ENCODE peak calls at places on chromosomes 6 and 20, in four cellular contexts. E is left ventricle myocardium inferior, N is left lung, Y is cardiac muscle cell. C is an unnamed sample.

GRCh38 chr6:163943647-163944395 is 529.3 kb downstream of the QKI start:
- DNase-seq in E (peak; percentile 42), N (no peak), Y (peak; percentile 47), C (no peak)

GRCh38 chr6:170124150-170124549 is 166.7 kb downstream of the DLL1 start:
- DNase-seq in E (no peak), N (no peak), Y (no peak), C (no peak)

GRCh38 chr20:62688083-62688482 is 20.6 kb upstream of the NTSR1 start:
- DNase-seq in E (no peak), N (no peak), Y (no peak), C (no peak)

GRCh38 chr20:49418832-49419231 is 63.6 kb downstream of the KCNB1 start:
- DNase-seq in E (no peak), N (no peak), Y (no peak), C (no peak)

GRCh38 chr6:35754452-35755321 is 17.9 kb downstream of the ARMC12 start:
- DNase-seq in E (no peak), N (no peak), Y (no peak), C (no peak)

GRCh38 chr20:59006864-59007757 is at the start of gene CTSZ:
- DNase-seq in E (peak; percentile 81), N (peak; percentile 80), Y (peak; percentile 48), C (no peak)

GRCh38 chr20:2245637-2246036 is 50.2 kb upstream of the TGM3 start:
- DNase-seq in E (no peak), N (no peak), Y (no peak), C (no peak)

GRCh38 chr20:63625771-63626423 is 1.0 kb downstream of the GMEB2 start:
- DNase-seq in E (peak; percentile 31), N (peak; percentile 38), Y (peak; percentile 32), C (no peak)

GRCh38 chr20:62617711-62618483 is 24.4 kb upstream of the SLCO4A1 start:
- DNase-seq in E (peak; percentile 76), N (peak; percentile 80), Y (no peak), C (no peak)

GRCh38 chr6:151675746-151676459 is 131.6 kb upstream of the ESR1 start:
- DNase-seq in E (no peak), N (peak; percentile 40), Y (peak; percentile 47), C (no peak)

GRCh38 chr6:140077712-140078551 is 703.5 kb upstream of the CITED2 start:
- DNase-seq in E (no peak), N (no peak), Y (no peak), C (no peak)

GRCh38 chr6:85887467-85887866 is 244.8 kb upstream of the SYNCRIP start:
- DNase-seq in E (no peak), N (no peak), Y (no peak), C (no peak)

GRCh38 chr6:109925060-109925459 is 53.1 kb upstream of the GPR6 start:
- DNase-seq in E (no peak), N (no peak), Y (peak; percentile 11), C (no peak)

GRCh38 chr6:46412662-46413061 is 78.6 kb downstream of the RCAN2 start:
- DNase-seq in E (no peak), N (no peak), Y (no peak), C (no peak)

GRCh38 chr6:38137609-38138008 is 318.1 kb downstream of the ZFAND3 start:
- DNase-seq in E (no peak), N (no peak), Y (no peak), C (no peak)

GRCh38 chr6:166360243-166361079 is 18.1 kb upstream of the SFT2D1 start:
- DNase-seq in E (no peak), N (no peak), Y (peak; percentile 37), C (no peak)

GRCh38 chr6:32057966-32058365 is 19.8 kb downstream of the CYP21A2 start:
- DNase-seq in E (no peak), N (no peak), Y (no peak), C (no peak)

GRCh38 chr20:34111057-34111711 is 859 bp downstream of the EIF2S2 start:
- DNase-seq in E (no peak), N (peak; percentile 39), Y (peak; percentile 87), C (no peak)

GRCh38 chr20:4998160-4998651 is 3.1 kb downstream of the SLC23A2 start:
- DNase-seq in E (no peak), N (no peak), Y (no peak), C (no peak)

GRCh38 chr20:50930139-50931047 is 844 bp downstream of the ADNP start:
- DNase-seq in E (no peak), N (peak; percentile 38), Y (no peak), C (no peak)

GRCh38 chr20:22460803-22461202 is 123.6 kb downstream of the FOXA2 start:
- DNase-seq in E (no peak), N (no peak), Y (no peak), C (no peak)

GRCh38 chr6:41705996-41706835 is 29.2 kb downstream of the TFEB start:
- DNase-seq in E (peak; percentile 82), N (peak; percentile 90), Y (peak; percentile 65), C (peak; percentile 87)

GRCh38 chr20:45300961-45301360 is 5.7 kb upstream of the RBPJL start:
- DNase-seq in E (no peak), N (no peak), Y (peak; percentile 37), C (no peak)

GRCh38 chr20:1345030-1345755 is 16.3 kb upstream of the SDCBP2 start:
- DNase-seq in E (no peak), N (no peak), Y (no peak), C (no peak)

GRCh38 chr6:107821591-107821990 is 2.5 kb downstream of the SCML4 start:
- DNase-seq in E (no peak), N (no peak), Y (no peak), C (no peak)

DNA sequence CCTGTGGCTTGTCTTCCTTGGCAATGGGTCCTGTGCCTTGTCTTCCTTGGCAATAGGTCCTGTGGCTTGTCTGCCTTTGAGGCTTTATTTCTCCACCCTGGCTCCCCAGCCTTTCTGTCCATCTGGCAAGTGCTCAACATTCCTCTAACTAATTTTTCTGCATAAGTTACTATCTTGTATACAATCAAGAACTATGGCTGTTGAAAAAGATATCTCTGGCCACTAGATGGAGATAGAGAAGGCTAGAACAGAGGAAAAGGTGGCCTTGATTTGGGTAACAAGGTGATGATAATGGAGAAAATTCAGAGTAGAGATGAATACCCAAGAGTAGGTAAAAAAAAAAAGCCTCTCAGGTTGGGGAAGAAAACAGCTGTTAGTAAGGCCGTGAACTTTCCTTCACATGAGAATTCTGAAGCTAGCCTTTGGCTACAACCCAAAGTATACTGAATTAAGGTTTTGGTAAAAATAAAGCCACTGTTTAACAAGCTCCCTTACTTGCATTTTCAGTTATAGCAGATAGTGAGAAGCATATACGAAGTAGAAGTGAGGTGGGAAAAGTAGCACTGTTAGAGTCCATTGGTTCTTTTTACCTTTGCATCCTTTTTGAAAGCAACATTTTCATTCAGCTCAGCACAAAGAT is 505.0 kb downstream of the DOK5 start:
- DNase-seq in E (no peak), N (no peak), Y (no peak), C (no peak)
- TF ChIP-seq CTCF in E (peak; percentile 45), N (no peak), Y (no peak), C (no peak)

DNA sequence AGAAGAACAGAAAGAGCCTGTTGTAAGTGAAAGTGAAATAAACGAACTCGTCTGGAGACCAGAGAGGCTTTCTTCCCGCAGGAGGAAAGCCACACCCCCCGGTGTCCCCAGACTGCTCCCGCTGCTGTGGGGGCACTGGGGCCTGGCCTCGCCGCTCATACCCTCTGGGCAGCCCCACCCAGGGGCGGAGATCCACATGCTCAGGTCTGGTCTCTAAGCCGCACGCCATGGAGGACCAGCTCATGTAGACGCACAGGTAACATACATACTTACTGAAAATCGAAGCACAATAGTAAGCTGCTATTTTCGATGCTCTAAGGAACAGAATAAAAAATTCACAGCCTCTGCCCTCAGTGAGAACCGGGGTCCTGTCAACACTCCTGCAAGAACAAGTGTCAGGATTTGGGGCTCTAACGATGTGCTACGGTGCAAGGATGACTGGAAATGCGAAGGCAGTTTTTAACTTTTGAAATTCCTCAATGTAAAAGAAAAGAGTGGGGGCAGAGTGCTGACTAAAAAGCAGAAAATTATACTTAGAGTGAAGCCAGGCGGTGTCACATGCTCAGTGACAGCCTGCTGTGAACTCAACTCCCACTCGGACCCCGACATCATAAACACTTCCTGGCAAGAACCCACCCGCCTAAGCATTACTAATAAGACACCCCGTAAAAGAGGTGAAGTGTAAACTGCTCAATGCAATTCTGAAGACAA is 110.5 kb downstream of the IRF4 start:
- DNase-seq in E (no peak), N (no peak), Y (no peak), C (no peak)
- H3K4me3 ChIP-seq in E (no peak overlapping the region), N (no peak overlapping the region), Y (no peak overlapping the region), C (peak overlapping the region; percentile 60)

DNA sequence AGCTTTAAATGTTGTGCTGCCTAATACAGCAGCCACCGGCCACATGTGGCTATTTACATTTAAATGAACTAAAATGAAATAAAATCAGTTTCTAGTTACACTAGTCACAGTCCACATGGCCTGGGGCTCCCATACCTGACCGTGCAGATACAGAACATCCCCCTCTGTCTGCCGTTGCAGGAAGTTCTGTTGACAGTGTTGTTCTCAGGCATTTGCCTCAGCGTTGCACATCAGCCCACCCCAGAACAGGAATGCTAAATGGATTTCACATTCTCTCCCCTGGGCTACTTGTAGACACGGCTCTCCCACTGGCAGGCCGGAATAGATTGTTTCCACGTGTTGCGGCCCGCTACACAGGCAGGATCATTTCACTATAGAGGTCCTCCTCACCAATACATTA is 26.3 kb downstream of the JAG1 start:
- DNase-seq in E (no peak), N (no peak), Y (no peak), C (no peak)
- TF ChIP-seq CTCF in E (peak; percentile 41), N (no peak), Y (peak; percentile 29), C (peak; percentile 54)

GRCh38 chr6:155706341-155706740 is 250.7 kb upstream of the NOX3 start:
- DNase-seq in E (no peak), N (no peak), Y (peak; percentile 14), C (no peak)

GRCh38 chr6:155706806-155707205 is 251.2 kb upstream of the NOX3 start:
- DNase-seq in E (no peak), N (no peak), Y (no peak), C (no peak)

GRCh38 chr6:155695495-155695894 is 239.9 kb upstream of the NOX3 start:
- DNase-seq in E (no peak), N (no peak), Y (no peak), C (no peak)

GRCh38 chr6:155701342-155701741 is 245.7 kb upstream of the NOX3 start:
- DNase-seq in E (no peak), N (no peak), Y (no peak), C (no peak)
- H3K4me3 ChIP-seq in E (no peak overlapping the region), N (no peak overlapping the region), Y (no peak overlapping the region), C (no peak overlapping the region)

GRCh38 chr20:42379385-42379784 is 761.2 kb upstream of the CHD6 start:
- DNase-seq in E (no peak), N (no peak), Y (no peak), C (no peak)
- TF ChIP-seq CTCF in E (no peak), N (no peak), Y (no peak), C (no peak)

GRCh38 chr6:75203721-75204120 is 2.1 kb downstream of the COL12A1 start:
- DNase-seq in E (no peak), N (no peak), Y (peak; percentile 65), C (no peak)

GRCh38 chr6:75205776-75206334 is at the start of gene COL12A1:
- DNase-seq in E (peak; percentile 91), N (peak; percentile 94), Y (peak; percentile 100), C (no peak)

GRCh38 chr6:75202676-75203131 is 3.1 kb downstream of the COL12A1 start:
- DNase-seq in E (no peak), N (no peak), Y (peak; percentile 68), C (no peak)

GRCh38 chr6:75204959-75205775 is 686 bp downstream of the COL12A1 start:
- DNase-seq in E (no peak), N (peak; percentile 64), Y (peak; percentile 88), C (no peak)

GRCh38 chr6:75204222-75204958 is 1.5 kb downstream of the COL12A1 start:
- DNase-seq in E (peak; percentile 73), N (peak; percentile 81), Y (peak; percentile 97), C (no peak)
- H3K4me3 ChIP-seq in E (peak overlapping the region; percentile 71), N (peak overlapping the region; percentile 47), Y (peak overlapping the region; percentile 17), C (no peak overlapping the region)